ENCODE peak calls at places on chromosomes 6 and 20, in eight cellular contexts. One of them, this sample, is unnamed.

GRCh38 chr20:37915800-37916570 is 13.1 kb downstream of the VSTM2L start:
- DNase-seq in NCI-H1694: peak; percentile 26
- DNase-seq in OCI-LY7: no peak
- DNase-seq in mammary epithelial cell: no peak
- DNase-seq in AG20443: no peak
- DNase-seq in progenitor cell of endocrine pancreas: no peak
- DNase-seq in activated CD8-positive, alpha-beta memory T cell treated with anti-CD3 and anti-CD28 coated beads, Interleukin-2, amount 10 ng/mL, durations not matched to agents 7 days and 5 days: no peak
- DNase-seq in brain microvascular endothelial cell: no peak
- DNase-seq in this sample: no peak

GRCh38 chr6:133623621-133624020 is 265.3 kb upstream of the TCF21 start:
- DNase-seq in NCI-H1694: no peak
- DNase-seq in OCI-LY7: no peak
- DNase-seq in mammary epithelial cell: no peak
- DNase-seq in AG20443: no peak
- DNase-seq in progenitor cell of endocrine pancreas: no peak
- DNase-seq in activated CD8-positive, alpha-beta memory T cell treated with anti-CD3 and anti-CD28 coated beads, Interleukin-2, amount 10 ng/mL, durations not matched to agents 7 days and 5 days: no peak
- DNase-seq in brain microvascular endothelial cell: no peak
- DNase-seq in this sample: no peak

GRCh38 chr20:44247676-44248419 is 740 bp downstream of the GDAP1L1 start:
- DNase-seq in NCI-H1694: no peak
- DNase-seq in OCI-LY7: no peak
- DNase-seq in mammary epithelial cell: peak; percentile 5
- DNase-seq in AG20443: peak; percentile 73
- DNase-seq in progenitor cell of endocrine pancreas: peak; percentile 82
- DNase-seq in activated CD8-positive, alpha-beta memory T cell treated with anti-CD3 and anti-CD28 coated beads, Interleukin-2, amount 10 ng/mL, durations not matched to agents 7 days and 5 days: no peak
- DNase-seq in brain microvascular endothelial cell: peak; percentile 7
- DNase-seq in this sample: peak; percentile 32

GRCh38 chr6:125534430-125535263 is 214.8 kb upstream of the HEY2 start:
- DNase-seq in NCI-H1694: no peak
- DNase-seq in OCI-LY7: no peak
- DNase-seq in mammary epithelial cell: no peak
- DNase-seq in AG20443: no peak
- DNase-seq in progenitor cell of endocrine pancreas: no peak
- DNase-seq in activated CD8-positive, alpha-beta memory T cell treated with anti-CD3 and anti-CD28 coated beads, Interleukin-2, amount 10 ng/mL, durations not matched to agents 7 days and 5 days: no peak
- DNase-seq in brain microvascular endothelial cell: no peak
- DNase-seq in this sample: no peak

GRCh38 chr20:11001767-11002540 is 328.2 kb upstream of the JAG1 start:
- DNase-seq in NCI-H1694: no peak
- DNase-seq in OCI-LY7: no peak
- DNase-seq in mammary epithelial cell: peak; percentile 99
- DNase-seq in AG20443: peak; percentile 49
- DNase-seq in progenitor cell of endocrine pancreas: no peak
- DNase-seq in activated CD8-positive, alpha-beta memory T cell treated with anti-CD3 and anti-CD28 coated beads, Interleukin-2, amount 10 ng/mL, durations not matched to agents 7 days and 5 days: no peak
- DNase-seq in brain microvascular endothelial cell: peak; percentile 80
- DNase-seq in this sample: peak; percentile 74

GRCh38 chr20:14219801-14220461 is 117.5 kb downstream of the FLRT3 start:
- DNase-seq in NCI-H1694: no peak
- DNase-seq in OCI-LY7: no peak
- DNase-seq in mammary epithelial cell: peak; percentile 61
- DNase-seq in AG20443: no peak
- DNase-seq in progenitor cell of endocrine pancreas: no peak
- DNase-seq in activated CD8-positive, alpha-beta memory T cell treated with anti-CD3 and anti-CD28 coated beads, Interleukin-2, amount 10 ng/mL, durations not matched to agents 7 days and 5 days: no peak
- DNase-seq in brain microvascular endothelial cell: no peak
- DNase-seq in this sample: no peak

GRCh38 chr6:132380358-132380757 is 20.9 kb downstream of the MOXD1 start:
- DNase-seq in NCI-H1694: no peak
- DNase-seq in OCI-LY7: no peak
- DNase-seq in mammary epithelial cell: no peak
- DNase-seq in AG20443: no peak
- DNase-seq in progenitor cell of endocrine pancreas: no peak
- DNase-seq in activated CD8-positive, alpha-beta memory T cell treated with anti-CD3 and anti-CD28 coated beads, Interleukin-2, amount 10 ng/mL, durations not matched to agents 7 days and 5 days: no peak
- DNase-seq in brain microvascular endothelial cell: no peak
- DNase-seq in this sample: no peak

GRCh38 chr6:28347119-28347518 is 2.6 kb upstream of the ZKSCAN3 start:
- DNase-seq in NCI-H1694: no peak
- DNase-seq in OCI-LY7: no peak
- DNase-seq in mammary epithelial cell: no peak
- DNase-seq in AG20443: no peak
- DNase-seq in progenitor cell of endocrine pancreas: no peak
- DNase-seq in activated CD8-positive, alpha-beta memory T cell treated with anti-CD3 and anti-CD28 coated beads, Interleukin-2, amount 10 ng/mL, durations not matched to agents 7 days and 5 days: no peak
- DNase-seq in brain microvascular endothelial cell: no peak
- DNase-seq in this sample: no peak

GRCh38 chr6:167850792-167851191 is 24.1 kb downstream of the AFDN start:
- DNase-seq in NCI-H1694: no peak
- DNase-seq in OCI-LY7: no peak
- DNase-seq in mammary epithelial cell: no peak
- DNase-seq in AG20443: no peak
- DNase-seq in progenitor cell of endocrine pancreas: no peak
- DNase-seq in activated CD8-positive, alpha-beta memory T cell treated with anti-CD3 and anti-CD28 coated beads, Interleukin-2, amount 10 ng/mL, durations not matched to agents 7 days and 5 days: no peak
- DNase-seq in brain microvascular endothelial cell: no peak
- DNase-seq in this sample: no peak

GRCh38 chr6:85620308-85620707 is 22.4 kb downstream of the SYNCRIP start:
- DNase-seq in NCI-H1694: no peak
- DNase-seq in OCI-LY7: no peak
- DNase-seq in mammary epithelial cell: no peak
- DNase-seq in AG20443: no peak
- DNase-seq in progenitor cell of endocrine pancreas: no peak
- DNase-seq in activated CD8-positive, alpha-beta memory T cell treated with anti-CD3 and anti-CD28 coated beads, Interleukin-2, amount 10 ng/mL, durations not matched to agents 7 days and 5 days: no peak
- DNase-seq in brain microvascular endothelial cell: peak; percentile 20
- DNase-seq in this sample: peak; percentile 22

GRCh38 chr20:63635431-63636141 is 8.7 kb upstream of the GMEB2 start:
- DNase-seq in NCI-H1694: no peak
- DNase-seq in OCI-LY7: peak; percentile 61
- DNase-seq in mammary epithelial cell: no peak
- DNase-seq in AG20443: peak; percentile 3
- DNase-seq in progenitor cell of endocrine pancreas: no peak
- DNase-seq in activated CD8-positive, alpha-beta memory T cell treated with anti-CD3 and anti-CD28 coated beads, Interleukin-2, amount 10 ng/mL, durations not matched to agents 7 days and 5 days: peak; percentile 91
- DNase-seq in brain microvascular endothelial cell: no peak
- DNase-seq in this sample: no peak

GRCh38 chr6:81938014-81938761 is 185.7 kb upstream of the TENT5A start:
- DNase-seq in NCI-H1694: no peak
- DNase-seq in OCI-LY7: no peak
- DNase-seq in mammary epithelial cell: peak; percentile 97
- DNase-seq in AG20443: peak; percentile 43
- DNase-seq in progenitor cell of endocrine pancreas: no peak
- DNase-seq in activated CD8-positive, alpha-beta memory T cell treated with anti-CD3 and anti-CD28 coated beads, Interleukin-2, amount 10 ng/mL, durations not matched to agents 7 days and 5 days: no peak
- DNase-seq in brain microvascular endothelial cell: peak; percentile 91
- DNase-seq in this sample: peak; percentile 99

GRCh38 chr6:113351183-113351834 is 505.8 kb upstream of the MARCKS start:
- DNase-seq in NCI-H1694: no peak
- DNase-seq in OCI-LY7: no peak
- DNase-seq in mammary epithelial cell: peak; percentile 32
- DNase-seq in AG20443: peak; percentile 14
- DNase-seq in progenitor cell of endocrine pancreas: no peak
- DNase-seq in activated CD8-positive, alpha-beta memory T cell treated with anti-CD3 and anti-CD28 coated beads, Interleukin-2, amount 10 ng/mL, durations not matched to agents 7 days and 5 days: no peak
- DNase-seq in brain microvascular endothelial cell: peak; percentile 59
- DNase-seq in this sample: peak; percentile 92

GRCh38 chr6:111996159-111996558 is 57.7 kb upstream of the CCN6 start:
- DNase-seq in NCI-H1694: no peak
- DNase-seq in OCI-LY7: no peak
- DNase-seq in mammary epithelial cell: no peak
- DNase-seq in AG20443: no peak
- DNase-seq in progenitor cell of endocrine pancreas: no peak
- DNase-seq in activated CD8-positive, alpha-beta memory T cell treated with anti-CD3 and anti-CD28 coated beads, Interleukin-2, amount 10 ng/mL, durations not matched to agents 7 days and 5 days: no peak
- DNase-seq in brain microvascular endothelial cell: no peak
- DNase-seq in this sample: no peak

GRCh38 chr6:29014729-29015608 is 9.9 kb upstream of the ZNF311 start:
- DNase-seq in NCI-H1694: no peak
- DNase-seq in OCI-LY7: no peak
- DNase-seq in mammary epithelial cell: peak; percentile 26
- DNase-seq in AG20443: peak; percentile 12
- DNase-seq in progenitor cell of endocrine pancreas: no peak
- DNase-seq in activated CD8-positive, alpha-beta memory T cell treated with anti-CD3 and anti-CD28 coated beads, Interleukin-2, amount 10 ng/mL, durations not matched to agents 7 days and 5 days: no peak
- DNase-seq in brain microvascular endothelial cell: no peak
- DNase-seq in this sample: peak; percentile 25

GRCh38 chr6:111591370-111591900 is 14.2 kb downstream of the TRAF3IP2 start:
- DNase-seq in NCI-H1694: no peak
- DNase-seq in OCI-LY7: no peak
- DNase-seq in mammary epithelial cell: peak; percentile 99
- DNase-seq in AG20443: peak; percentile 91
- DNase-seq in progenitor cell of endocrine pancreas: no peak
- DNase-seq in activated CD8-positive, alpha-beta memory T cell treated with anti-CD3 and anti-CD28 coated beads, Interleukin-2, amount 10 ng/mL, durations not matched to agents 7 days and 5 days: no peak
- DNase-seq in brain microvascular endothelial cell: peak; percentile 98
- DNase-seq in this sample: peak; percentile 100

GRCh38 chr6:133951881-133952814 is 876 bp upstream of the TBPL1 start:
- DNase-seq in NCI-H1694: peak; percentile 40
- DNase-seq in OCI-LY7: peak; percentile 89
- DNase-seq in mammary epithelial cell: peak; percentile 68
- DNase-seq in AG20443: peak; percentile 83
- DNase-seq in progenitor cell of endocrine pancreas: peak; percentile 42
- DNase-seq in activated CD8-positive, alpha-beta memory T cell treated with anti-CD3 and anti-CD28 coated beads, Interleukin-2, amount 10 ng/mL, durations not matched to agents 7 days and 5 days: peak; percentile 65
- DNase-seq in brain microvascular endothelial cell: peak; percentile 80
- DNase-seq in this sample: peak; percentile 75

GRCh38 chr6:43899830-43900229 is 129.8 kb downstream of the VEGFA start:
- DNase-seq in NCI-H1694: no peak
- DNase-seq in OCI-LY7: no peak
- DNase-seq in mammary epithelial cell: no peak
- DNase-seq in AG20443: no peak
- DNase-seq in progenitor cell of endocrine pancreas: no peak
- DNase-seq in activated CD8-positive, alpha-beta memory T cell treated with anti-CD3 and anti-CD28 coated beads, Interleukin-2, amount 10 ng/mL, durations not matched to agents 7 days and 5 days: no peak
- DNase-seq in brain microvascular endothelial cell: no peak
- DNase-seq in this sample: no peak

GRCh38 chr6:155121699-155122098 is 126.6 kb downstream of the TIAM2 start:
- DNase-seq in NCI-H1694: peak; percentile 71
- DNase-seq in OCI-LY7: no peak
- DNase-seq in mammary epithelial cell: no peak
- DNase-seq in AG20443: peak; percentile 41
- DNase-seq in progenitor cell of endocrine pancreas: no peak
- DNase-seq in activated CD8-positive, alpha-beta memory T cell treated with anti-CD3 and anti-CD28 coated beads, Interleukin-2, amount 10 ng/mL, durations not matched to agents 7 days and 5 days: no peak
- DNase-seq in brain microvascular endothelial cell: no peak
- DNase-seq in this sample: peak; percentile 41

GRCh38 chr20:8385247-8385646 is 253.2 kb downstream of the PLCB1 start:
- DNase-seq in NCI-H1694: peak; percentile 57
- DNase-seq in OCI-LY7: peak; percentile 43
- DNase-seq in mammary epithelial cell: no peak
- DNase-seq in AG20443: peak; percentile 14
- DNase-seq in progenitor cell of endocrine pancreas: no peak
- DNase-seq in activated CD8-positive, alpha-beta memory T cell treated with anti-CD3 and anti-CD28 coated beads, Interleukin-2, amount 10 ng/mL, durations not matched to agents 7 days and 5 days: no peak
- DNase-seq in brain microvascular endothelial cell: peak; percentile 73
- DNase-seq in this sample: peak; percentile 62

GRCh38 chr20:53736122-53736756 is 142.6 kb upstream of the ZNF217 start:
- DNase-seq in NCI-H1694: peak; percentile 53
- DNase-seq in OCI-LY7: no peak
- DNase-seq in mammary epithelial cell: peak; percentile 56
- DNase-seq in AG20443: no peak
- DNase-seq in progenitor cell of endocrine pancreas: no peak
- DNase-seq in activated CD8-positive, alpha-beta memory T cell treated with anti-CD3 and anti-CD28 coated beads, Interleukin-2, amount 10 ng/mL, durations not matched to agents 7 days and 5 days: no peak
- DNase-seq in brain microvascular endothelial cell: no peak
- DNase-seq in this sample: peak; percentile 67

GRCh38 chr6:30610065-30610464 is 7.0 kb downstream of the PPP1R10 start:
- DNase-seq in NCI-H1694: no peak
- DNase-seq in OCI-LY7: no peak
- DNase-seq in mammary epithelial cell: no peak
- DNase-seq in AG20443: no peak
- DNase-seq in progenitor cell of endocrine pancreas: no peak
- DNase-seq in activated CD8-positive, alpha-beta memory T cell treated with anti-CD3 and anti-CD28 coated beads, Interleukin-2, amount 10 ng/mL, durations not matched to agents 7 days and 5 days: no peak
- DNase-seq in brain microvascular endothelial cell: no peak
- DNase-seq in this sample: no peak

GRCh38 chr20:10549511-10549910 is 114.4 kb downstream of the SLX4IP start:
- DNase-seq in NCI-H1694: no peak
- DNase-seq in OCI-LY7: no peak
- DNase-seq in mammary epithelial cell: no peak
- DNase-seq in AG20443: no peak
- DNase-seq in progenitor cell of endocrine pancreas: no peak
- DNase-seq in activated CD8-positive, alpha-beta memory T cell treated with anti-CD3 and anti-CD28 coated beads, Interleukin-2, amount 10 ng/mL, durations not matched to agents 7 days and 5 days: no peak
- DNase-seq in brain microvascular endothelial cell: no peak
- DNase-seq in this sample: no peak

GRCh38 chr6:5215799-5216198 is 45.0 kb downstream of the LYRM4 start:
- DNase-seq in NCI-H1694: no peak
- DNase-seq in OCI-LY7: no peak
- DNase-seq in mammary epithelial cell: no peak
- DNase-seq in AG20443: no peak
- DNase-seq in progenitor cell of endocrine pancreas: no peak
- DNase-seq in activated CD8-positive, alpha-beta memory T cell treated with anti-CD3 and anti-CD28 coated beads, Interleukin-2, amount 10 ng/mL, durations not matched to agents 7 days and 5 days: no peak
- DNase-seq in brain microvascular endothelial cell: no peak
- DNase-seq in this sample: no peak

GRCh38 chr6:108651781-108652227 is 91.1 kb downstream of the FOXO3 start:
- DNase-seq in NCI-H1694: no peak
- DNase-seq in OCI-LY7: no peak
- DNase-seq in mammary epithelial cell: peak; percentile 27
- DNase-seq in AG20443: peak; percentile 74
- DNase-seq in progenitor cell of endocrine pancreas: no peak
- DNase-seq in activated CD8-positive, alpha-beta memory T cell treated with anti-CD3 and anti-CD28 coated beads, Interleukin-2, amount 10 ng/mL, durations not matched to agents 7 days and 5 days: no peak
- DNase-seq in brain microvascular endothelial cell: peak; percentile 54
- DNase-seq in this sample: peak; percentile 92

GRCh38 chr6:49457771-49458170 is 5.3 kb downstream of the MMUT start:
- DNase-seq in NCI-H1694: no peak
- DNase-seq in OCI-LY7: no peak
- DNase-seq in mammary epithelial cell: peak; percentile 11
- DNase-seq in AG20443: no peak
- DNase-seq in progenitor cell of endocrine pancreas: no peak
- DNase-seq in activated CD8-positive, alpha-beta memory T cell treated with anti-CD3 and anti-CD28 coated beads, Interleukin-2, amount 10 ng/mL, durations not matched to agents 7 days and 5 days: no peak
- DNase-seq in brain microvascular endothelial cell: peak; percentile 11
- DNase-seq in this sample: peak; percentile 32

GRCh38 chr6:157988700-157989063 is 7.0 kb downstream of the SYNJ2 start:
- DNase-seq in NCI-H1694: no peak
- DNase-seq in OCI-LY7: no peak
- DNase-seq in mammary epithelial cell: no peak
- DNase-seq in AG20443: no peak
- DNase-seq in progenitor cell of endocrine pancreas: no peak
- DNase-seq in activated CD8-positive, alpha-beta memory T cell treated with anti-CD3 and anti-CD28 coated beads, Interleukin-2, amount 10 ng/mL, durations not matched to agents 7 days and 5 days: no peak
- DNase-seq in brain microvascular endothelial cell: no peak
- DNase-seq in this sample: no peak

GRCh38 chr20:37179671-37180524 is 550 bp upstream of the MROH8 start:
- DNase-seq in NCI-H1694: no peak
- DNase-seq in OCI-LY7: peak; percentile 44
- DNase-seq in mammary epithelial cell: peak; percentile 79
- DNase-seq in AG20443: peak; percentile 24
- DNase-seq in progenitor cell of endocrine pancreas: no peak
- DNase-seq in activated CD8-positive, alpha-beta memory T cell treated with anti-CD3 and anti-CD28 coated beads, Interleukin-2, amount 10 ng/mL, durations not matched to agents 7 days and 5 days: no peak
- DNase-seq in brain microvascular endothelial cell: peak; percentile 46
- DNase-seq in this sample: peak; percentile 83

GRCh38 chr6:110682460-110682853 is 132.8 kb downstream of the CDK19 start:
- DNase-seq in NCI-H1694: peak; percentile 81
- DNase-seq in OCI-LY7: peak; percentile 88
- DNase-seq in mammary epithelial cell: peak; percentile 68
- DNase-seq in AG20443: peak; percentile 68
- DNase-seq in progenitor cell of endocrine pancreas: peak; percentile 33
- DNase-seq in activated CD8-positive, alpha-beta memory T cell treated with anti-CD3 and anti-CD28 coated beads, Interleukin-2, amount 10 ng/mL, durations not matched to agents 7 days and 5 days: peak; percentile 83
- DNase-seq in brain microvascular endothelial cell: peak; percentile 74
- DNase-seq in this sample: peak; percentile 87

GRCh38 chr6:118581489-118581959 is 33.4 kb downstream of the PLN start:
- DNase-seq in NCI-H1694: no peak
- DNase-seq in OCI-LY7: no peak
- DNase-seq in mammary epithelial cell: peak; percentile 31
- DNase-seq in AG20443: peak; percentile 63
- DNase-seq in progenitor cell of endocrine pancreas: no peak
- DNase-seq in activated CD8-positive, alpha-beta memory T cell treated with anti-CD3 and anti-CD28 coated beads, Interleukin-2, amount 10 ng/mL, durations not matched to agents 7 days and 5 days: no peak
- DNase-seq in brain microvascular endothelial cell: peak; percentile 72
- DNase-seq in this sample: peak; percentile 74